ENCODE peak calls at places on chromosomes 12 and 14, in four cellular contexts. K is transverse colon, E is prostate gland, D is HCT116. T is an unnamed sample.

GRCh38 chr12:24922109-24922508 is 26.8 kb downstream of the BCAT1 start:
- DNase-seq in K (no peak), D (no peak), E (no peak), T (no peak)

GRCh38 chr14:74684444-74684843 is 28.4 kb downstream of the AREL1 start:
- DNase-seq in D (no peak), E (no peak), K (no peak), T (no peak)

GRCh38 chr14:105131241-105131640 is 37.3 kb downstream of the JAG2 start:
- DNase-seq in K (no peak), E (no peak), D (no peak), T (no peak)

GRCh38 chr12:21849878-21850277 is 75.4 kb upstream of the KCNJ8 start:
- DNase-seq in K (no peak), D (no peak), E (no peak), T (no peak)

GRCh38 chr12:113075137-113075683 is 18.7 kb downstream of the DTX1 start:
- DNase-seq in D (no peak), K (peak; percentile 27), E (no peak), T (no peak)

GRCh38 chr12:29725587-29726320 is 58.0 kb downstream of the TMTC1 start:
- DNase-seq in E (peak; percentile 14), D (no peak), K (peak; percentile 19), T (no peak)

GRCh38 chr12:87952223-87952622 is 77.0 kb downstream of the C12orf50 start:
- DNase-seq in E (no peak), D (no peak), K (no peak), T (no peak)

GRCh38 chr14:67187826-67188225 is 1.4 kb upstream of the GARIN2 start:
- DNase-seq in D (peak; percentile 85), E (no peak), K (no peak), T (peak; percentile 54)

GRCh38 chr12:115632323-115632722 is 645.2 kb downstream of the MED13L start:
- DNase-seq in E (peak; percentile 11), D (no peak), K (no peak), T (no peak)

GRCh38 chr14:102900631-102901571 is 21.6 kb upstream of the AMN start:
- DNase-seq in K (no peak), E (no peak), D (no peak), T (no peak)

GRCh38 chr12:39807043-39807442 is 187.4 kb upstream of the ABCD2 start:
- DNase-seq in E (no peak), D (peak; percentile 51), K (no peak), T (no peak)

GRCh38 chr12:21656931-21657335 is 709 bp downstream of the LDHB start:
- DNase-seq in E (peak; percentile 35), D (peak; percentile 6), K (peak; percentile 42), T (peak; percentile 4)

GRCh38 chr12:47377414-47378221 is 297.9 kb upstream of the AMIGO2 start:
- DNase-seq in E (no peak), K (peak; percentile 86), D (no peak), T (no peak)

GRCh38 chr12:968561-968960 is 19.1 kb upstream of the RAD52 start:
- DNase-seq in D (no peak), E (no peak), K (no peak), T (no peak)

GRCh38 chr14:84655014-84655413 is 874.9 kb upstream of the FLRT2 start:
- DNase-seq in D (no peak), K (no peak), E (no peak), T (no peak)

GRCh38 chr12:112192475-112192874 is 67.1 kb downstream of the TRAFD1 start:
- DNase-seq in K (no peak), D (no peak), E (no peak), T (no peak)

GRCh38 chr12:113818833-113819232 is 147.3 kb downstream of the RBM19 start:
- DNase-seq in D (no peak), K (no peak), E (no peak), T (no peak)

GRCh38 chr12:122238861-122239260 is 13.0 kb upstream of the DIABLO start:
- DNase-seq in E (no peak), K (no peak), D (no peak), T (no peak)

GRCh38 chr12:6764011-6764828 is 1.9 kb upstream of the PTMS start:
- DNase-seq in D (peak; percentile 99), E (peak; percentile 96), K (peak; percentile 89), T (peak; percentile 86)

DNA sequence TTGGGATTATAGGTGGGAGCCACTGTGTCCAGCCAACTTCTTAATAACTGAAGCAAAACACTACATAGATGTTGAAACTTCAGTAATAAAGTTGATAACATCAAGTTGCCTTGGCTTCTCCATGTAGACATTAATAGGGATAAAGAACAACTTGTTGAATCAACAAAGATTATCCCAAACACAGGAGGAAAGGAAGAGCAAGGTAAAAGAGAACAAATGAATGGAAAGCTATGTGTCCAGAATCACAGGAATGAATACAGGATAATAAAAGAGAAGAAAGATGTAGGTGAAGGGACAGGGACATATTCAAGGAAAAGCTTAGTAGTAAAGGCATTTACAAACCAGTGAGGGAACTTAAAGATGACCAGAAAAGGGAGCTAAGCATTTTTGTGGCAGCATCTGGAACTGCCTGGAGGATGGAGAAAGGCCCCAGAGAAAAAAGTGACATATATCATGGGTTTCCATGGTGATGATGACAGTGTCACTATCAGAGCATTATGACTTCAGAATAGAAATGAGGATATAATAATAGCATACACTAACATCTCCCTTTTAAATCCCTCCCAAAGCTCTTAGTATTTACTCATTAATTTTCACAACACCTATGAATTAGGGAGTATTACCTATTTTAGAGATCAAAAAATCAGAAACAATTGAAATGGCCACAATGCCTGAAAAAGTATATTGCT is 24.0 kb upstream of the MDM1 start:
- DNase-seq in K (no peak), D (no peak), E (no peak), T (no peak)
- TF ChIP-seq POLR2AphosphoS5 in K (no peak), D (no peak), E (no peak), T (no peak)

GRCh38 chr12:50062733-50063452 is 5.5 kb downstream of the ASIC1 start:
- DNase-seq in D (no peak), K (no peak), E (no peak), T (no peak)
- H3K27me3 ChIP-seq in D (no peaks in the 10 kb centered on the region), K (peaks cover 10% of the 10 kb centered on the region), E (no peaks in the 10 kb centered on the region), T (no peaks in the 10 kb centered on the region)

GRCh38 chr14:24274101-24274543 is 2.7 kb upstream of the RABGGTA start:
- DNase-seq in E (no peak), D (no peak), K (no peak), T (no peak)
- TF ChIP-seq POLR2AphosphoS5 in E (peak; percentile 4), D (no peak), K (no peak), T (no peak)

GRCh38 chr12:52615912-52616311 is 2.4 kb downstream of the KRT73 start:
- DNase-seq in E (no peak), D (no peak), K (no peak), T (no peak)

GRCh38 chr12:52616680-52617402 is 1.5 kb downstream of the KRT73 start:
- DNase-seq in D (no peak), E (no peak), K (no peak), T (no peak)

GRCh38 chr12:52614381-52615207 is 3.8 kb downstream of the KRT73 start:
- DNase-seq in E (no peak), D (no peak), K (no peak), T (no peak)

GRCh38 chr12:52613363-52614030 is 4.9 kb downstream of the KRT73 start:
- DNase-seq in D (no peak), E (no peak), K (no peak), T (no peak)

GRCh38 chr12:52615208-52615868 is 3.0 kb downstream of the KRT73 start:
- DNase-seq in E (no peak), D (no peak), K (no peak), T (no peak)
- H3K27me3 ChIP-seq in E (no peaks in the 10 kb centered on the region), D (no peaks in the 10 kb centered on the region), K (peaks cover 9% of the 10 kb centered on the region), T (peaks cover 8% of the 10 kb centered on the region)

DNA sequence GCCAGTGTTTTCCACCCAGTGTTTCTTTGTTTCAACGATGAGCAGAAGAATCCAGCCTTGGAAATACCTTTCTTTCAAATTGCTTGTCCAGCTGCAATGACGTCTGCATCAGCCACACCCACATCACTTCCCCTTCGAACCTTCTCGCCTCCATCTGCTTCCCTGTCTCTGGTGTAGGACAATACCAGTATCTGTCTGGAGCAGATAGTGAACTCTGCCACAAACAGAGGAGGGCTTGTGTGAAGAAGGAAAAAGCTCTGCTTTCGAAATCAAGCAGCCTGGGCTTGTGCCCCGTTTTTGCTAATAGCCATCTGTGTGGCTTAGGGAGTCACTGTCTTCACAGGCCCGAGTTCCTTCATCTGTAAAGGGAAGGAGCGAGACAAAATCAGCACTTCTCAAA is 415.4 kb downstream of the ZFP36L1 start:
- DNase-seq in K (peak; percentile 76), D (no peak), E (no peak), T (no peak)
- TF ChIP-seq POLR2AphosphoS5 in K (no peak), D (no peak), E (no peak), T (no peak)

T was measured in Panc1.